ENCODE peak calls at places on chromosome 7, in nine cellular contexts. U is right cardiac atrium; M is NCI-H2081; S is posterior cingulate gyrus; D is fibroblast of pulmonary artery; R is GM12865; B is GM19239; K is stimulated activated naive CD4-positive, alpha-beta T cell; F is stimulated activated CD4-positive, alpha-beta T cell treated with anti-CD3 and anti-CD28 coated beads, Interleukin-12 subunit alpha, Interleukin-12 subunit beta, amount 100 ng/mL, for 4 hours. N is an unnamed sample.

GRCh38 chr7:96548664-96549063 is 161.0 kb downstream of the SEM1 start:
- DNase-seq in U (no peak), M (peak), S (no peak), D (no peak), R (no peak), B (no peak), K (no peak), F (no peak), N (peak)

GRCh38 chr7:39271386-39271785 is 293.7 kb downstream of the POU6F2 start:
- DNase-seq in U (peak), M (peak), S (peak), D (peak), R (no peak), B (no peak), K (no peak), F (no peak), N (peak)

GRCh38 chr7:44740040-44740439 is 8.6 kb upstream of the ZMIZ2 start:
- DNase-seq in U (no peak), M (no peak), S (no peak), D (no peak), R (no peak), B (no peak), K (no peak), F (no peak), N (no peak)

GRCh38 chr7:16702433-16702832 is 51.1 kb upstream of the TSPAN13 start:
- DNase-seq in U (no peak), M (no peak), S (no peak), D (peak), R (no peak), B (no peak), K (no peak), F (no peak), N (no peak)

GRCh38 chr7:81934596-81935301 is 164.9 kb upstream of the HGF start:
- DNase-seq in U (no peak), M (no peak), S (no peak), D (peak), R (no peak), B (no peak), K (no peak), F (no peak), N (no peak)

GRCh38 chr7:106216517-106217088 is 68.2 kb downstream of the NAMPT start:
- DNase-seq in U (peak), M (no peak), S (no peak), D (peak), R (no peak), B (no peak), K (no peak), F (no peak), N (no peak)

GRCh38 chr7:128937647-128938523 is at the start of gene IRF5:
- DNase-seq in U (peak), M (peak), S (no peak), D (no peak), R (peak), B (peak), K (no peak), F (no peak), N (peak)

GRCh38 chr7:78178319-78178718 is 379.7 kb downstream of the PHTF2 start:
- DNase-seq in U (no peak), M (no peak), S (no peak), D (peak), R (no peak), B (no peak), K (no peak), F (no peak), N (no peak)

GRCh38 chr7:102455596-102455995 is 9.1 kb downstream of the ALKBH4 start:
- DNase-seq in U (no peak), M (no peak), S (no peak), D (no peak), R (no peak), B (no peak), K (no peak), F (no peak), N (no peak)

GRCh38 chr7:128233471-128233870 is 7.6 kb upstream of the LEP start:
- DNase-seq in U (no peak), M (no peak), S (no peak), D (no peak), R (no peak), B (no peak), K (no peak), F (no peak), N (no peak)

GRCh38 chr7:149367417-149367816 is 93.4 kb downstream of the ZNF777 start:
- DNase-seq in U (no peak), M (no peak), S (no peak), D (no peak), R (no peak), B (no peak), K (no peak), F (no peak), N (no peak)

GRCh38 chr7:139720705-139721231 is 57.0 kb downstream of the HIPK2 start:
- DNase-seq in U (peak), M (peak), S (no peak), D (no peak), R (peak), B (no peak), K (no peak), F (no peak), N (no peak)

GRCh38 chr7:77893813-77894212 is 95.2 kb downstream of the PHTF2 start:
- DNase-seq in U (no peak), M (no peak), S (no peak), D (no peak), R (no peak), B (no peak), K (no peak), F (no peak), N (no peak)

GRCh38 chr7:40721344-40721949 is 586.6 kb downstream of the SUGCT start:
- DNase-seq in U (no peak), M (no peak), S (no peak), D (no peak), R (no peak), B (no peak), K (no peak), F (no peak), N (no peak)

GRCh38 chr7:33698006-33698405 is 207.3 kb upstream of the BMPER start:
- DNase-seq in U (no peak), M (no peak), S (no peak), D (no peak), R (no peak), B (no peak), K (no peak), F (no peak), N (no peak)

GRCh38 chr7:41134242-41134872 is 568.5 kb downstream of the INHBA start:
- DNase-seq in U (no peak), M (no peak), S (no peak), D (peak), R (peak), B (no peak), K (no peak), F (no peak), N (no peak)

GRCh38 chr7:134625571-134625970 is 21.1 kb upstream of the BPGM start:
- DNase-seq in U (no peak), M (no peak), S (no peak), D (peak), R (no peak), B (no peak), K (no peak), F (no peak), N (no peak)

GRCh38 chr7:117323877-117324699 is 1.2 kb upstream of the WNT2 start:
- DNase-seq in U (peak), M (peak), S (no peak), D (peak), R (peak), B (no peak), K (no peak), F (no peak), N (no peak)

GRCh38 chr7:126574276-126574675 is 678.5 kb downstream of the GRM8 start:
- DNase-seq in U (no peak), M (no peak), S (no peak), D (peak), R (no peak), B (no peak), K (no peak), F (no peak), N (no peak)

GRCh38 chr7:129952164-129952652 is 552 bp downstream of the UBE2H start:
- DNase-seq in U (peak), M (peak), S (peak), D (no peak), R (peak), B (no peak), K (peak), F (peak), N (no peak)

GRCh38 chr7:36308031-36308430 is 81.6 kb upstream of the ANLN start:
- DNase-seq in U (no peak), M (no peak), S (no peak), D (no peak), R (no peak), B (no peak), K (no peak), F (no peak), N (no peak)

GRCh38 chr7:157753713-157754415 is 417.1 kb downstream of the DNAJB6 start:
- DNase-seq in U (no peak), M (no peak), S (no peak), D (no peak), R (no peak), B (no peak), K (no peak), F (no peak), N (no peak)

GRCh38 chr7:88339195-88339922 is 32.7 kb upstream of the STEAP4 start:
- DNase-seq in U (no peak), M (no peak), S (no peak), D (no peak), R (no peak), B (no peak), K (no peak), F (no peak), N (no peak)

GRCh38 chr7:143214789-143215679 is 6.8 kb upstream of the TAS2R40 start:
- DNase-seq in U (peak), M (peak), S (no peak), D (peak), R (peak), B (peak), K (peak), F (peak), N (peak)

GRCh38 chr7:21357146-21358097 is 70.5 kb upstream of the SP4 start:
- DNase-seq in U (no peak), M (no peak), S (no peak), D (no peak), R (no peak), B (no peak), K (no peak), F (no peak), N (no peak)

GRCh38 chr7:106421181-106421762 is 136.5 kb upstream of the NAMPT start:
- DNase-seq in U (peak), M (peak), S (no peak), D (peak), R (no peak), B (no peak), K (no peak), F (no peak), N (peak)

GRCh38 chr7:151089893-151090730 is 3.8 kb downstream of the AGAP3 start:
- DNase-seq in U (no peak), M (no peak), S (no peak), D (no peak), R (no peak), B (no peak), K (no peak), F (no peak), N (no peak)

GRCh38 chr7:1478480-1478879 is 19.2 kb upstream of the MICALL2 start:
- DNase-seq in U (no peak), M (no peak), S (no peak), D (no peak), R (no peak), B (no peak), K (no peak), F (no peak), N (no peak)

GRCh38 chr7:111510584-111511378 is 51.5 kb downstream of the IMMP2L start:
- DNase-seq in U (no peak), M (no peak), S (no peak), D (no peak), R (no peak), B (no peak), K (no peak), F (no peak), N (no peak)

GRCh38 chr7:106966121-106966520 is 78.4 kb upstream of the PRKAR2B start:
- DNase-seq in U (no peak), M (no peak), S (no peak), D (no peak), R (no peak), B (no peak), K (no peak), F (no peak), N (no peak)

GRCh38 chr7:32116436-32116835 is 46.2 kb upstream of the PDE1C start:
- DNase-seq in U (no peak), M (no peak), S (no peak), D (no peak), R (no peak), B (no peak), K (no peak), F (no peak), N (no peak)

GRCh38 chr7:97075928-97076327 is 41.6 kb upstream of the SDHAF3 start:
- DNase-seq in U (no peak), M (no peak), S (no peak), D (no peak), R (no peak), B (no peak), K (no peak), F (no peak), N (no peak)

N was measured in NCI-H774.